ENCODE peak calls at places on chromosome 12, in eight cellular contexts. E, Z, O, A, S, F, G and Y are unnamed samples.
A peak's percentile ranks its signal among the peaks of the same experiment; 100 is the strongest.

GRCh38 chr12:83408841-83409240 is 722.1 kb downstream of the TMTC2 start:
- DNase-seq in E (no peak), Z (no peak), O (no peak), A (no peak), S (no peak), F (no peak), G (no peak), Y (no peak)

GRCh38 chr12:62738611-62739010 is 196.3 kb downstream of the PPM1H start:
- DNase-seq in E (no peak), Z (no peak), O (no peak), A (no peak), S (no peak), F (no peak), G (no peak), Y (no peak)

GRCh38 chr12:1884651-1885050 is 33.8 kb downstream of the CACNA2D4 start:
- DNase-seq in E (no peak), Z (no peak), O (no peak), A (no peak), S (no peak), F (no peak), G (no peak), Y (no peak)

GRCh38 chr12:104340917-104341611 is 37.5 kb downstream of the EID3 start:
- DNase-seq in E (no peak), Z (peak; percentile 57), O (no peak), A (peak; percentile 31), S (no peak), F (no peak), G (no peak), Y (no peak)

GRCh38 chr12:98579347-98579746 is 14.1 kb upstream of the SLC25A3 start:
- DNase-seq in E (no peak), Z (no peak), O (no peak), A (no peak), S (no peak), F (no peak), G (no peak), Y (no peak)

GRCh38 chr12:126337556-126337955 is 1272.3 kb downstream of the AACS start:
- DNase-seq in E (no peak), Z (no peak), O (peak; percentile 3), A (no peak), S (peak; percentile 0), F (no peak), G (no peak), Y (no peak)

GRCh38 chr12:64008596-64008995 is 164.1 kb downstream of the SRGAP1 start:
- DNase-seq in E (no peak), Z (no peak), O (no peak), A (no peak), S (no peak), F (no peak), G (no peak), Y (no peak)

GRCh38 chr12:6200266-6201198 is at the start of gene CD9:
- DNase-seq in E (peak; percentile 82), Z (peak; percentile 90), O (no peak), A (peak; percentile 78), S (no peak), F (no peak), G (peak; percentile 75), Y (no peak)

GRCh38 chr12:6372403-6373003 is 2.9 kb downstream of the SCNN1A start:
- DNase-seq in E (no peak), Z (peak; percentile 52), O (peak; percentile 93), A (peak; percentile 94), S (no peak), F (peak; percentile 66), G (no peak), Y (peak; percentile 89)

GRCh38 chr12:121942145-121942718 is 23.8 kb downstream of the CFAP251 start:
- DNase-seq in E (no peak), Z (no peak), O (peak; percentile 82), A (no peak), S (peak; percentile 36), F (no peak), G (no peak), Y (peak; percentile 79)

GRCh38 chr12:131860472-131861260 is 32.5 kb downstream of the MMP17 start:
- DNase-seq in E (peak; percentile 85), Z (peak; percentile 70), O (peak; percentile 76), A (peak; percentile 99), S (no peak), F (no peak), G (no peak), Y (peak; percentile 74)

GRCh38 chr12:124720019-124720686 is 143.5 kb downstream of the SCARB1 start:
- DNase-seq in E (no peak), Z (peak; percentile 59), O (peak; percentile 68), A (peak; percentile 53), S (no peak), F (no peak), G (peak; percentile 54), Y (no peak)

GRCh38 chr12:124608451-124608870 is 41.0 kb upstream of the NCOR2 start:
- DNase-seq in E (no peak), Z (no peak), O (no peak), A (no peak), S (no peak), F (no peak), G (no peak), Y (no peak)

GRCh38 chr12:122064780-122065588 is 13.6 kb upstream of the MLXIP start:
- DNase-seq in E (peak; percentile 86), Z (peak; percentile 67), O (peak; percentile 92), A (peak; percentile 74), S (no peak), F (no peak), G (no peak), Y (no peak)

GRCh38 chr12:123043536-123044001 is 63.1 kb downstream of the ARL6IP4 start:
- DNase-seq in E (peak; percentile 80), Z (peak; percentile 94), O (peak; percentile 90), A (peak; percentile 77), S (peak; percentile 96), F (peak; percentile 9), G (peak; percentile 85), Y (no peak)

GRCh38 chr12:3105690-3106479 is 28.7 kb downstream of the TSPAN9 start:
- DNase-seq in E (peak; percentile 25), Z (no peak), O (no peak), A (no peak), S (no peak), F (no peak), G (no peak), Y (no peak)

GRCh38 chr12:104064842-104065441 is 611 bp downstream of the HCFC2 start:
- DNase-seq in E (no peak), Z (peak; percentile 72), O (no peak), A (peak; percentile 19), S (no peak), F (no peak), G (peak; percentile 27), Y (no peak)

GRCh38 chr12:51047655-51048540 is at the start of gene LETMD1:
- DNase-seq in E (peak; percentile 97), Z (peak; percentile 96), O (peak; percentile 99), A (peak; percentile 99), S (peak; percentile 95), F (peak; percentile 85), G (peak; percentile 98), Y (peak; percentile 94)
- H3K27ac ChIP-seq in E (no peak within 1 kb of the TSS), Z (peak within 1 kb of the TSS; percentile 98), O (peak within 1 kb of the TSS; percentile 88), A (peak within 1 kb of the TSS; percentile 92), S (peak within 1 kb of the TSS; percentile 83), F (peak within 1 kb of the TSS; percentile 77), G (peak within 1 kb of the TSS; percentile 93), Y (peak within 1 kb of the TSS; percentile 46)

GRCh38 chr12:130498589-130499385 is 161.1 kb downstream of the PIWIL1 start:
- DNase-seq in E (no peak), Z (no peak), O (no peak), A (no peak), S (no peak), F (no peak), G (no peak), Y (no peak)
- H3K9me3 ChIP-seq in E (no peaks in the 10 kb centered on the region), Z (no peaks in the 10 kb centered on the region), O (no peaks in the 10 kb centered on the region), A (no peaks in the 10 kb centered on the region), S (peaks cover 74% of the 10 kb centered on the region), F (peaks cover 10% of the 10 kb centered on the region), G (no peaks in the 10 kb centered on the region), Y (no peaks in the 10 kb centered on the region)

DNA sequence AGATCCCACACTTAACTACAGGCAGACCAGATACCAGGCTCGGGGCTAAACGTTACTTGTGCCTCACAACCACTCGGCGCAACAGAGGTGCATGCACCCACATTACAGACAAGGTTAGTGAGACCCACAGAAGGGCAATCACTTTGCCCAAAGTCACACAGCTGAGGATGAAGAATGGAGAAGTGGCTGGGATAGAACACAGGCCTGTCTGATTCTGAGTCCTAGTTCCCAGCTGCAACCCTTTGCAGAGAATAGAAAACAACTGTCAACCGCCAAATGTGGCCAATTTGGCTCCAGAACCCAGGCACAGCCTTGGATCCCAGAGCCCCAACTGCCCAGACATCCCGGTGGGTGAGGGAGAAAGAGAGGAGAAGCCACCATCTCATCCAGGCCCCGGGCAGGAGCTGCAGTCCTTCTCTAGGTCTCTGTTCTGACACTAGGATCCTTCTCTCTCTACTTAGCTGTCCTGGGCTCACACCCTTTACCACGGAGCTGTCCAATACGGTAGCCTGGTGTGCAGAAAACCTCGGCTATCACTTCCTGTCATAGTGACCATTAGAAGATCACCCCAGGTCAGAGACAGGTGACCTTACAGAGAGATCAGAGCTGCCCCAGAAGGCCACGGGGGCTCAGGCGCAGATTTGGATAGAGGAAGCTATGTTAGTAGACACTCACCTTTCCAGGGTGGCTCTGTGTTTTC is 59.1 kb downstream of the FAM222A start:
- DNase-seq in E (peak; percentile 26), Z (no peak), O (no peak), A (no peak), S (no peak), F (no peak), G (peak; percentile 21), Y (no peak)
- H3K27ac ChIP-seq in E (no peak overlapping the region), Z (no peak overlapping the region), O (peak overlapping the region; percentile 58), A (no peak overlapping the region), S (no peak overlapping the region), F (no peak overlapping the region), G (peak overlapping the region; percentile 46), Y (no peak overlapping the region)

GRCh38 chr12:133106253-133106652 is 23.8 kb downstream of the ZNF891 start:
- DNase-seq in E (no peak), Z (no peak), O (peak; percentile 9), A (peak; percentile 47), S (no peak), F (no peak), G (no peak), Y (no peak)
- H3K9me3 ChIP-seq in E (peaks cover 82% of the 10 kb centered on the region), Z (peaks cover 18% of the 10 kb centered on the region), O (peaks cover 41% of the 10 kb centered on the region), A (peaks cover 96% of the 10 kb centered on the region), S (peaks cover 50% of the 10 kb centered on the region), F (peaks cover 45% of the 10 kb centered on the region), G (peaks cover 98% of the 10 kb centered on the region), Y (peaks cover 73% of the 10 kb centered on the region)

GRCh38 chr12:20024194-20024593 is 344.1 kb upstream of the PDE3A start:
- DNase-seq in E (no peak), Z (no peak), O (peak; percentile 91), A (no peak), S (no peak), F (no peak), G (no peak), Y (no peak)

GRCh38 chr12:20030847-20031246 is 337.5 kb upstream of the PDE3A start:
- DNase-seq in E (no peak), Z (no peak), O (no peak), A (peak; percentile 29), S (no peak), F (no peak), G (no peak), Y (no peak)

GRCh38 chr12:20028033-20028432 is 340.3 kb upstream of the PDE3A start:
- DNase-seq in E (no peak), Z (no peak), O (no peak), A (no peak), S (no peak), F (no peak), G (no peak), Y (no peak)
- H3K27ac ChIP-seq in E (no peak overlapping the region), Z (no peak overlapping the region), O (no peak overlapping the region), A (no peak overlapping the region), S (no peak overlapping the region), F (no peak overlapping the region), G (no peak overlapping the region), Y (no peak overlapping the region)